ENCODE peak calls at places on chromosomes 13 and 19, in eight cellular contexts. V, L, C, R, X, Q, T and J are unnamed samples. For H3K27me3, the result is how much of the 10 kb centered on the place peaks cover.

GRCh38 chr13:95067303-95067702 is 233.9 kb downstream of the ABCC4 start:
- DNase-seq in R (peak), T (no peak), Q (no peak), L (no peak), C (peak), X (peak), V (no peak), J (no peak)

GRCh38 chr19:58181902-58182576 is 822 bp upstream of the ZNF274 start:
- DNase-seq in C (peak), T (no peak), V (peak), Q (peak), X (peak), R (peak), L (peak), J (no peak)

GRCh38 chr19:45253396-45254027 is 2.4 kb downstream of the MARK4 start:
- DNase-seq in R (no peak), T (no peak), X (peak), V (peak), C (no peak), L (peak), Q (no peak), J (no peak)

GRCh38 chr19:2661615-2662014 is 40.9 kb downstream of the GNG7 start:
- DNase-seq in X (peak), Q (no peak), L (no peak), T (no peak), C (no peak), V (peak), R (no peak), J (no peak)

GRCh38 chr13:110127986-110128511 is 178.9 kb downstream of the COL4A1 start:
- DNase-seq in Q (no peak), V (no peak), X (peak), R (no peak), T (peak), C (no peak), L (no peak), J (no peak)

GRCh38 chr13:87677334-87678234 is 6.4 kb downstream of the SLITRK5 start:
- DNase-seq in L (no peak), T (no peak), C (peak), Q (no peak), V (peak), X (peak), R (peak), J (no peak)

GRCh38 chr19:46250057-46250456 is 20.5 kb downstream of the IGFL1 start:
- DNase-seq in L (no peak), V (no peak), X (no peak), R (no peak), Q (no peak), T (no peak), C (no peak), J (no peak)

GRCh38 chr19:12792853-12793289 is 1.6 kb downstream of the JUNB start:
- DNase-seq in X (peak), Q (no peak), C (no peak), V (peak), L (no peak), R (no peak), T (no peak), J (no peak)

GRCh38 chr13:113357529-113357928 is 6.4 kb downstream of the GRTP1 start:
- DNase-seq in L (no peak), Q (no peak), C (peak), V (no peak), R (peak), T (no peak), X (peak), J (no peak)

GRCh38 chr19:14248578-14249011 is 42.6 kb upstream of the ADGRL1 start:
- DNase-seq in R (peak), T (no peak), V (peak), C (peak), Q (peak), L (no peak), X (peak), J (peak)

GRCh38 chr13:32309812-32310706 is 5.1 kb downstream of the ZAR1L start:
- DNase-seq in V (peak), R (peak), C (peak), L (no peak), Q (peak), X (peak), T (no peak), J (no peak)

GRCh38 chr19:3636962-3637361 is 10.4 kb upstream of the CACTIN start:
- DNase-seq in Q (no peak), X (no peak), V (no peak), T (no peak), C (no peak), L (no peak), R (no peak), J (no peak)

GRCh38 chr13:51619614-51620013 is 35.4 kb downstream of the WDFY2 start:
- DNase-seq in Q (no peak), X (peak), C (peak), L (no peak), V (no peak), R (peak), T (no peak), J (no peak)

GRCh38 chr13:20492641-20493040 is 33.0 kb downstream of the CRYL1 start:
- DNase-seq in R (peak), T (no peak), Q (peak), V (peak), X (peak), L (no peak), C (peak), J (no peak)

GRCh38 chr19:30664358-30665058 is 292.3 kb downstream of the ZNF536 start:
- DNase-seq in C (peak), Q (no peak), X (peak), R (no peak), V (no peak), L (no peak), T (no peak), J (no peak)

GRCh38 chr19:45136507-45137178 is 24.1 kb downstream of the NKPD1 start:
- DNase-seq in R (no peak), V (no peak), T (no peak), Q (no peak), X (no peak), C (no peak), L (no peak), J (no peak)

GRCh38 chr13:39253774-39254173 is 215.5 kb downstream of the NHLRC3 start:
- DNase-seq in X (peak), Q (no peak), L (no peak), T (no peak), R (no peak), V (no peak), C (peak), J (no peak)

GRCh38 chr19:30332445-30333234 is 39.5 kb upstream of the ZNF536 start:
- DNase-seq in R (no peak), L (no peak), T (no peak), V (no peak), X (no peak), Q (no peak), C (no peak), J (no peak)

GRCh38 chr19:5711025-5711424 is 8.9 kb downstream of the LONP1 start:
- DNase-seq in Q (no peak), X (no peak), R (no peak), T (no peak), V (no peak), L (no peak), C (no peak), J (no peak)

GRCh38 chr19:48342414-48342738 is 17.0 kb downstream of the EMP3 start:
- DNase-seq in V (no peak), Q (no peak), C (no peak), R (no peak), L (no peak), X (no peak), T (no peak), J (no peak)

GRCh38 chr19:55913643-55914268 is 18.4 kb downstream of the NLRP13 start:
- DNase-seq in X (no peak), R (no peak), Q (no peak), C (no peak), V (no peak), L (no peak), T (peak), J (no peak)

GRCh38 chr19:28847468-28847867 is 365.5 kb downstream of the UQCRFS1 start:
- DNase-seq in T (no peak), V (no peak), Q (no peak), R (no peak), C (no peak), X (peak), L (no peak), J (no peak)

GRCh38 chr19:19485161-19485997 is 30.0 kb downstream of the TSSK6 start:
- DNase-seq in R (peak), X (peak), C (peak), Q (no peak), V (no peak), L (no peak), T (no peak), J (no peak)

GRCh38 chr13:29435125-29435911 is 160.2 kb downstream of the SLC7A1 start:
- DNase-seq in X (peak), T (no peak), C (peak), V (no peak), L (no peak), Q (no peak), R (peak), J (no peak)

GRCh38 chr19:30799854-30800755 is 427.9 kb downstream of the ZNF536 start:
- DNase-seq in T (peak), V (peak), R (peak), X (peak), L (no peak), C (no peak), Q (peak), J (no peak)

GRCh38 chr19:46856062-46857022 is 4.5 kb upstream of the ARHGAP35 start:
- DNase-seq in R (peak), V (peak), C (peak), L (peak), Q (peak), T (peak), X (peak), J (peak)

GRCh38 chr19:40801449-40802299 is 2.7 kb downstream of the EGLN2 start:
- DNase-seq in X (peak), V (no peak), R (no peak), L (no peak), C (no peak), T (no peak), Q (no peak), J (no peak)

GRCh38 chr19:54162241-54162805 is 2.8 kb upstream of the LENG1 start:
- DNase-seq in R (peak), L (peak), V (peak), X (peak), C (peak), T (peak), Q (peak), J (peak)

DNA sequence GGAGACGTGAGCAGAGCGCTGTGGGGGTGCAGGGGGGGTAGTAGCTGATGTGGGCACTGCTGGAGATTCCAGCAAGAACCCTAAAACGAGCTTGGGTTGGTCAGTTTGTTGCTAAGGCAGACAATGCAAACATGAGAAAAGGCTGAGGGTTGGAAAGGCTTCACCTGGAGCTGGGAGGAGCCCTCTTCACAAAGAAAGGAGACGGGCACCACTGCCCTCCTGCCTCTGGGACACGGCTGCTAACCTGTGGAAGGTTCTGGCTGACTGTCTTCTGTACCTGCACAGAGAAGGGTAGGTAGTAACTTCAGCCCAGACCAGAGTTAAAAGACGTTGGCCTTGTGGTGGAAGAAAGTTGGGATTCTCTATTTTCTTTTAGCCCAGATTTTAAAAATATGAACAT is 108.7 kb downstream of the SUCLA2 start:
- DNase-seq in T (no peak), Q (no peak), V (no peak), L (no peak), X (no peak), R (no peak), C (no peak), J (no peak)
- H3K27me3 ChIP-seq in T (under half), Q (under half), V (under half), L (under half), X (under half), R (under half), C (under half), J (under half)

DNA sequence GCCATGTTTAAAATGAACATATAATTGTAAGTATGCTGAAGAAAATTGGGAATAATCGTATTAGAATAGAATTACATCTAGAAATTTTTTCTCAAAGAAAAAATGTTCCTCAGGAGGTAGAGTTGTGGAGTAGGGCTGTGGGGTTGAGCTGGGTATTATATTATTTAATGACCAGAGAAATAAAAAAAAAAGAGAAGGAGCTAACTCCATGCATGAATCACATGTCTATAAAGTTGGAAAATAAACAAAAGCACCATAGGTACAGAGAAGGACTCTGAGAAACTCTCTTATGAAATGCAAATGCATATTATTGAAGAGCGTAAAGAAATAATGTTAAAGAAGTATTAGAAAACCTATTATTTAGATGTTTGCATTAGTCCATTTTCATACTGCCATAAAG is 405.5 kb downstream of the EFNB2 start:
- DNase-seq in X (no peak), R (no peak), Q (no peak), V (no peak), L (no peak), T (no peak), C (no peak), J (no peak)
- H3K27ac ChIP-seq in X (no peak), R (no peak), Q (no peak), V (no peak), L (no peak), T (no peak), C (no peak), J (no peak)

DNA sequence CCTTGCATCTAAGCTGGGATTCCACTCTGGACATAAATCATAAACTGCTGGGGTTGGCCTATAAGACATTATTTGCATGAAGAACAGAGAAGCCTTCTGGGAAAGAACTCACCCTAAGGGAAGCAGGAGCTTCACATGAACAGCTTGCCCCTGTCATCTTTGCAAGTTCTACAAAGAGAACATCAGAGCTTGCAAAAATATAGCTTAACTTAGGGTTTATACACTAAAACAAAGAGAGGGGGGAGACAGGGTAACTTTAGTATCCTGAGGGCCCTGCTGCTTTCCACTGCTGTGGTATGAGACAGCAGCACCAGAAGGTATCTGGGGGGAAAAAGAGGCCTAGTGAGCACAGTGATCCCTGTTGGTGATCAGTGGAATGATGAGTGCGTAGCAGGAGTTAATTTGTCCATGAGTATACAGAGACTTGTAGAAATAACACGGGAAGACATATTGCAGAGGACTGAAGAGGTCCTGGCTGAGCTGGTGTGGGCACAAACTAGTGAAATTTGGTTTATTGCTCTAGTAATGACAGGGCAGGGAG is 116.1 kb upstream of the TSC22D1 start:
- DNase-seq in R (peak), V (no peak), T (no peak), C (peak), L (no peak), Q (no peak), X (no peak), J (no peak)
- H3K4me3 ChIP-seq in R (no peak), V (no peak), T (no peak), C (no peak), L (no peak), Q (no peak), X (no peak), J (no peak)

GRCh38 chr19:35843676-35844481 is 8.4 kb downstream of the NPHS1 start:
- DNase-seq in T (no peak), Q (peak), R (peak), X (peak), C (no peak), L (no peak), V (no peak), J (no peak)

GRCh38 chr19:35844482-35845214 is 7.7 kb downstream of the NPHS1 start:
- DNase-seq in T (no peak), R (no peak), V (no peak), Q (no peak), L (no peak), C (no peak), X (no peak), J (no peak)

GRCh38 chr19:35846038-35846668 is 6.2 kb downstream of the NPHS1 start:
- DNase-seq in R (peak), Q (peak), X (peak), C (no peak), L (no peak), V (peak), T (no peak), J (no peak)

GRCh38 chr19:35847911-35848310 is 4.4 kb downstream of the NPHS1 start:
- DNase-seq in T (no peak), Q (no peak), C (no peak), X (no peak), L (no peak), R (no peak), V (peak), J (no peak)

DNA sequence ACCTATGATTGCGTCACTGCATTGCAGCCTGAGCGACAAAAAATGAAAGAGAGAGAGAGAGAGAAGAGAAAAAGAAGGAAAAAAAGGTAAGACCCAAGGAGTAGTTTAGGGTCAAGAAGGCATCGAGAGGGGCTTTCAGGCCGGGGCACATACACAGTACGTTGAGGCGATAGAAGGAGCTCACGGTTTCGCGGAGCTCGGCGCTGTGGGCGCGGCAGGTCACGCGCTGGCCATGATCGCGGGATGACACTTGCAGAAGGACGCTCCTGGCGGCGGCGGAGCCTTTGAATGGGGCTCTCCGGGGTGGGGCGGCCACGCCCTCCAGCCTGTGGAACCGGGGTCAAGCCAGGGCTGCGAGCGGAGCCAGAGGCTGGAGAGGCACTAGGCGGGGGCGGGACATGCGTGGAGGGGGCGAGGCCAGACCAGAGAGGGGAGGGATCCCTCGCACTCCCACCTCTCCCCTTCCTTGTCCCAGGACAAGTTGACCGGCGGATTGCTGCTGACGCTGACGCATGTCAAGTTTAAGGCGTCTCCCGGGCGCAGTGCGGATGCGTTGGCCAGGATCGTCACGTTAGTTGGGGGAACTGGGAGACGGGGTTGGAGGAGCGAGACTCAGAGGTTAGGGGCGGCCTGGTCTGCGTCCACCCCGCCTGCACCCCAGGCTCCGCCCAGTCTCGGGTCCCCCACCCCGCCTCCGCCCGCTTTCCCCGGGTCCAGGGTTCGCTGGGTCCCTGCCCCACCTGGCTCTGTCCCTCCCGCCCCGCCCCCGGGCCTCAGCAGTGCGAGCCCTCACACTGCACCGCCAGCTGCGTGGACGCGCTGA is 6.9 kb downstream of the NPHS1 start:
- DNase-seq in Q (peak), R (peak), C (no peak), L (no peak), T (no peak), X (peak), V (peak), J (peak)
- H3K27me3 ChIP-seq in Q (under half), R (half or more), C (under half), L (under half), T (under half), X (half or more), V (under half), J (under half)

DNA sequence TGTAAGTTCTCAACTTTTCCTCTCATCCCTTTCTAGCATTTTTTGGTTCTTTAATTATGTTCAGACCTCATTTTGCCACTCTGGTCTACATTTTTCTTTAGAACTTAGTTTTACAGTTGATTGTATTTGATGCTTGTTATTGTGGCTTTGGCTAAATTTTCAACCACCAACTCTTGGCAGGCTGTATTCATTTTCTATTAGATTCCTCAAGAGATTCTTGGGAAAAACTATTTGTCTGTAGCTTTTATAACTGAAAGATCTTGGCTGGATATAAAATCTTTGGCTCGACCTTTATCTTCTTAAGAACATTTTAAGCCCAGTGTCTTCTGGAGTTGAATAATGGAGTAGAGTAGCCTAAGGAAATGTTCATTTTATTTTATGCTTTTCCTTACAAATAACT is 848.5 kb downstream of the PCDH17 start:
- DNase-seq in X (no peak), L (no peak), R (no peak), V (no peak), Q (no peak), T (no peak), C (no peak), J (no peak)
- H3K27ac ChIP-seq in X (no peak), L (no peak), R (no peak), V (no peak), Q (no peak), T (no peak), C (no peak), J (no peak)